ENCODE peak calls at places on chromosomes 5 and 9, in eight cellular contexts. One of them, this sample, is unnamed.

GRCh38 chr9:7735311-7735710 is 64.3 kb downstream of the DMAC1 start:
- DNase-seq in H9: no peak
- DNase-seq in CD8-positive, alpha-beta T cell: no peak
- DNase-seq in fibroblast of pulmonary artery: no peak
- DNase-seq in ovary: no peak
- DNase-seq in psoas muscle: no peak
- DNase-seq in Peyer's patch: no peak
- DNase-seq in HFF-Myc: no peak
- DNase-seq in this sample: no peak

GRCh38 chr5:23507278-23507685 is at the start of gene PRDM9:
- DNase-seq in CD8-positive, alpha-beta T cell: no peak
- DNase-seq in ovary: no peak
- DNase-seq in fibroblast of pulmonary artery: peak
- DNase-seq in Peyer's patch: no peak
- DNase-seq in HFF-Myc: no peak
- DNase-seq in H9: peak
- DNase-seq in psoas muscle: peak
- DNase-seq in this sample: no peak

GRCh38 chr5:41995193-41995592 is 70.1 kb downstream of the FBXO4 start:
- DNase-seq in CD8-positive, alpha-beta T cell: no peak
- DNase-seq in fibroblast of pulmonary artery: no peak
- DNase-seq in psoas muscle: no peak
- DNase-seq in ovary: no peak
- DNase-seq in H9: no peak
- DNase-seq in Peyer's patch: no peak
- DNase-seq in HFF-Myc: no peak
- DNase-seq in this sample: no peak

GRCh38 chr5:1312993-1313833 is 18.3 kb upstream of the TERT start:
- DNase-seq in Peyer's patch: peak
- DNase-seq in HFF-Myc: no peak
- DNase-seq in ovary: no peak
- DNase-seq in CD8-positive, alpha-beta T cell: peak
- DNase-seq in fibroblast of pulmonary artery: no peak
- DNase-seq in psoas muscle: no peak
- DNase-seq in H9: peak
- DNase-seq in this sample: peak

GRCh38 chr5:132813599-132814440 is 718 bp downstream of the SOWAHA start:
- DNase-seq in ovary: peak
- DNase-seq in Peyer's patch: no peak
- DNase-seq in HFF-Myc: no peak
- DNase-seq in CD8-positive, alpha-beta T cell: no peak
- DNase-seq in psoas muscle: no peak
- DNase-seq in H9: peak
- DNase-seq in fibroblast of pulmonary artery: no peak
- DNase-seq in this sample: no peak

GRCh38 chr9:95003694-95004451 is 277.4 kb downstream of the AOPEP start:
- DNase-seq in HFF-Myc: no peak
- DNase-seq in fibroblast of pulmonary artery: peak
- DNase-seq in Peyer's patch: no peak
- DNase-seq in CD8-positive, alpha-beta T cell: no peak
- DNase-seq in psoas muscle: peak
- DNase-seq in ovary: peak
- DNase-seq in H9: peak
- DNase-seq in this sample: no peak

GRCh38 chr5:154756203-154756870 is 1.2 kb downstream of the LARP1 start:
- DNase-seq in H9: no peak
- DNase-seq in ovary: peak
- DNase-seq in fibroblast of pulmonary artery: no peak
- DNase-seq in psoas muscle: peak
- DNase-seq in HFF-Myc: no peak
- DNase-seq in CD8-positive, alpha-beta T cell: peak
- DNase-seq in Peyer's patch: peak
- DNase-seq in this sample: no peak

GRCh38 chr5:81233080-81233634 is at the start of gene CKMT2:
- DNase-seq in ovary: peak
- DNase-seq in psoas muscle: peak
- DNase-seq in Peyer's patch: peak
- DNase-seq in fibroblast of pulmonary artery: peak
- DNase-seq in HFF-Myc: no peak
- DNase-seq in H9: peak
- DNase-seq in CD8-positive, alpha-beta T cell: no peak
- DNase-seq in this sample: no peak

GRCh38 chr5:172503925-172504730 is 49.8 kb upstream of the SH3PXD2B start:
- DNase-seq in ovary: peak
- DNase-seq in fibroblast of pulmonary artery: peak
- DNase-seq in psoas muscle: peak
- DNase-seq in Peyer's patch: no peak
- DNase-seq in CD8-positive, alpha-beta T cell: peak
- DNase-seq in H9: peak
- DNase-seq in HFF-Myc: no peak
- DNase-seq in this sample: peak

GRCh38 chr9:89984214-89984613 is 379.4 kb downstream of the GADD45G start:
- DNase-seq in psoas muscle: no peak
- DNase-seq in H9: no peak
- DNase-seq in fibroblast of pulmonary artery: peak
- DNase-seq in HFF-Myc: no peak
- DNase-seq in ovary: no peak
- DNase-seq in Peyer's patch: no peak
- DNase-seq in CD8-positive, alpha-beta T cell: no peak
- DNase-seq in this sample: no peak

GRCh38 chr5:174065528-174066189 is 20.2 kb downstream of the NSG2 start:
- DNase-seq in psoas muscle: no peak
- DNase-seq in CD8-positive, alpha-beta T cell: no peak
- DNase-seq in ovary: no peak
- DNase-seq in H9: no peak
- DNase-seq in Peyer's patch: no peak
- DNase-seq in HFF-Myc: no peak
- DNase-seq in fibroblast of pulmonary artery: no peak
- DNase-seq in this sample: no peak

GRCh38 chr5:147483961-147484707 is 25.7 kb downstream of the DPYSL3 start:
- DNase-seq in psoas muscle: peak
- DNase-seq in H9: no peak
- DNase-seq in CD8-positive, alpha-beta T cell: no peak
- DNase-seq in fibroblast of pulmonary artery: peak
- DNase-seq in Peyer's patch: no peak
- DNase-seq in ovary: peak
- DNase-seq in HFF-Myc: peak
- DNase-seq in this sample: no peak

GRCh38 chr5:55467862-55468551 is 66.8 kb downstream of the PLPP1 start:
- DNase-seq in Peyer's patch: no peak
- DNase-seq in CD8-positive, alpha-beta T cell: no peak
- DNase-seq in fibroblast of pulmonary artery: no peak
- DNase-seq in ovary: no peak
- DNase-seq in HFF-Myc: no peak
- DNase-seq in H9: no peak
- DNase-seq in psoas muscle: no peak
- DNase-seq in this sample: no peak

GRCh38 chr9:68704804-68705635 is at the start of gene PIP5K1B:
- DNase-seq in H9: peak
- DNase-seq in CD8-positive, alpha-beta T cell: no peak
- DNase-seq in Peyer's patch: peak
- DNase-seq in ovary: peak
- DNase-seq in psoas muscle: peak
- DNase-seq in HFF-Myc: no peak
- DNase-seq in fibroblast of pulmonary artery: peak
- DNase-seq in this sample: peak

GRCh38 chr5:37717613-37718431 is 122.0 kb downstream of the GDNF start:
- DNase-seq in fibroblast of pulmonary artery: peak
- DNase-seq in HFF-Myc: peak
- DNase-seq in Peyer's patch: no peak
- DNase-seq in psoas muscle: no peak
- DNase-seq in CD8-positive, alpha-beta T cell: no peak
- DNase-seq in ovary: peak
- DNase-seq in H9: no peak
- DNase-seq in this sample: peak

GRCh38 chr5:64158827-64159226 is 6.8 kb upstream of the RNF180 start:
- DNase-seq in CD8-positive, alpha-beta T cell: no peak
- DNase-seq in psoas muscle: no peak
- DNase-seq in ovary: no peak
- DNase-seq in HFF-Myc: no peak
- DNase-seq in fibroblast of pulmonary artery: no peak
- DNase-seq in H9: no peak
- DNase-seq in Peyer's patch: no peak
- DNase-seq in this sample: no peak

GRCh38 chr5:140840978-140841962 is at the start of gene PCDHA8:
- DNase-seq in CD8-positive, alpha-beta T cell: no peak
- DNase-seq in fibroblast of pulmonary artery: no peak
- DNase-seq in Peyer's patch: no peak
- DNase-seq in H9: peak
- DNase-seq in HFF-Myc: no peak
- DNase-seq in psoas muscle: no peak
- DNase-seq in ovary: no peak
- DNase-seq in this sample: no peak

GRCh38 chr9:79447760-79448159 is 124.0 kb upstream of the TLE4 start:
- DNase-seq in fibroblast of pulmonary artery: no peak
- DNase-seq in psoas muscle: no peak
- DNase-seq in Peyer's patch: no peak
- DNase-seq in HFF-Myc: no peak
- DNase-seq in H9: no peak
- DNase-seq in ovary: no peak
- DNase-seq in CD8-positive, alpha-beta T cell: no peak
- DNase-seq in this sample: no peak

GRCh38 chr5:15687401-15687800 is 187.4 kb downstream of the FBXL7 start:
- DNase-seq in H9: no peak
- DNase-seq in HFF-Myc: no peak
- DNase-seq in ovary: no peak
- DNase-seq in CD8-positive, alpha-beta T cell: no peak
- DNase-seq in Peyer's patch: no peak
- DNase-seq in fibroblast of pulmonary artery: no peak
- DNase-seq in psoas muscle: no peak
- DNase-seq in this sample: no peak

GRCh38 chr5:15682566-15682965 is 182.6 kb downstream of the FBXL7 start:
- DNase-seq in psoas muscle: no peak
- DNase-seq in ovary: no peak
- DNase-seq in Peyer's patch: no peak
- DNase-seq in HFF-Myc: no peak
- DNase-seq in H9: no peak
- DNase-seq in fibroblast of pulmonary artery: no peak
- DNase-seq in CD8-positive, alpha-beta T cell: no peak
- DNase-seq in this sample: no peak

GRCh38 chr5:15682122-15682521 is 182.1 kb downstream of the FBXL7 start:
- DNase-seq in fibroblast of pulmonary artery: no peak
- DNase-seq in ovary: no peak
- DNase-seq in Peyer's patch: no peak
- DNase-seq in psoas muscle: no peak
- DNase-seq in H9: no peak
- DNase-seq in HFF-Myc: no peak
- DNase-seq in CD8-positive, alpha-beta T cell: no peak
- DNase-seq in this sample: no peak

GRCh38 chr5:15683332-15683731 is 183.4 kb downstream of the FBXL7 start:
- DNase-seq in HFF-Myc: no peak
- DNase-seq in H9: peak
- DNase-seq in Peyer's patch: no peak
- DNase-seq in fibroblast of pulmonary artery: peak
- DNase-seq in CD8-positive, alpha-beta T cell: no peak
- DNase-seq in psoas muscle: no peak
- DNase-seq in ovary: peak
- DNase-seq in this sample: no peak
- TF ChIP-seq CTCF in HFF-Myc: peak
- TF ChIP-seq CTCF in H9: peak
- TF ChIP-seq CTCF in Peyer's patch: no peak
- TF ChIP-seq CTCF in fibroblast of pulmonary artery: peak
- TF ChIP-seq CTCF in CD8-positive, alpha-beta T cell: no peak
- TF ChIP-seq CTCF in psoas muscle: no peak
- TF ChIP-seq CTCF in ovary: no peak
- TF ChIP-seq CTCF in this sample: peak

GRCh38 chr5:28896949-28897348 is 1858.6 kb upstream of the CDH9 start:
- DNase-seq in HFF-Myc: no peak
- DNase-seq in ovary: no peak
- DNase-seq in psoas muscle: no peak
- DNase-seq in Peyer's patch: no peak
- DNase-seq in CD8-positive, alpha-beta T cell: no peak
- DNase-seq in H9: no peak
- DNase-seq in fibroblast of pulmonary artery: peak
- DNase-seq in this sample: no peak
- TF ChIP-seq CTCF in HFF-Myc: no peak
- TF ChIP-seq CTCF in ovary: no peak
- TF ChIP-seq CTCF in psoas muscle: no peak
- TF ChIP-seq CTCF in Peyer's patch: no peak
- TF ChIP-seq CTCF in CD8-positive, alpha-beta T cell: no peak
- TF ChIP-seq CTCF in H9: peak
- TF ChIP-seq CTCF in fibroblast of pulmonary artery: no peak
- TF ChIP-seq CTCF in this sample: peak

DNA sequence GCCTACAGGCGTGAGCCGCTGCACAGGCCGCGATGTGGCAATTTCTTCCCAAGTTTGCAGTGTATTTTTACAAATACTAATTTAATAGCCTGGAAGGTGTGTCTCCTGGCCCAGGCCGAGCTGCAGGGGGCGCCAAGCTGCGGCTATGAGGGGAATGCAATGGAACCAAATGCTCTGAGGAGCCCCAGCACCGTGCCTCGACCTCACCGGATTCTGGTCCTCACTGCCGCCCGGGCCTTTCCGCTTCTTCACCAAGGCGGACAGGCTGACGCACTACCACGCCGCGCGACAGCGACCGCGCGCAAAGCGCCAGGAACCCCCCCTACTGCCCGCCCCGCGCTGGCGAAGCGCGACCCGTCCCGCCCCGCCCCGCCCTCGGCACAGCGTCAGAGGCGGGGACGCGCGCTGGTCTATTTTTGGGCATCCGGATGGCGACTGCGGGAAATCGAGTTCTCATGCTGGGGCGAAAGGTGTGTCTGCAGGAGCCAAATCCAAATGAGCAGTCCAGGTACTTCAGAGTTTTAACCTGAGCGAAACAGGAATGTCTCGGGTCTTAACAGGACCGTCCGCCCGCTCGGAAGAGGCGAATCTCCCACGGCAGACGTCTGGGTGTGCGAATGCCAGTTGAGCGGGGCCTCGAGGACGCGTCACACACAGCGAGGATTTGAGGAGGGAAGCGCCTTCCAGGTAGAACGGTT is 31.7 kb upstream of the PRXL2C start:
- DNase-seq in HFF-Myc: peak
- DNase-seq in fibroblast of pulmonary artery: peak
- DNase-seq in Peyer's patch: peak
- DNase-seq in ovary: peak
- DNase-seq in H9: peak
- DNase-seq in CD8-positive, alpha-beta T cell: peak
- DNase-seq in psoas muscle: peak
- DNase-seq in this sample: peak
- TF ChIP-seq CTCF in HFF-Myc: peak
- TF ChIP-seq CTCF in fibroblast of pulmonary artery: peak
- TF ChIP-seq CTCF in Peyer's patch: peak
- TF ChIP-seq CTCF in ovary: peak
- TF ChIP-seq CTCF in H9: peak
- TF ChIP-seq CTCF in CD8-positive, alpha-beta T cell: peak
- TF ChIP-seq CTCF in psoas muscle: peak
- TF ChIP-seq CTCF in this sample: peak

DNA sequence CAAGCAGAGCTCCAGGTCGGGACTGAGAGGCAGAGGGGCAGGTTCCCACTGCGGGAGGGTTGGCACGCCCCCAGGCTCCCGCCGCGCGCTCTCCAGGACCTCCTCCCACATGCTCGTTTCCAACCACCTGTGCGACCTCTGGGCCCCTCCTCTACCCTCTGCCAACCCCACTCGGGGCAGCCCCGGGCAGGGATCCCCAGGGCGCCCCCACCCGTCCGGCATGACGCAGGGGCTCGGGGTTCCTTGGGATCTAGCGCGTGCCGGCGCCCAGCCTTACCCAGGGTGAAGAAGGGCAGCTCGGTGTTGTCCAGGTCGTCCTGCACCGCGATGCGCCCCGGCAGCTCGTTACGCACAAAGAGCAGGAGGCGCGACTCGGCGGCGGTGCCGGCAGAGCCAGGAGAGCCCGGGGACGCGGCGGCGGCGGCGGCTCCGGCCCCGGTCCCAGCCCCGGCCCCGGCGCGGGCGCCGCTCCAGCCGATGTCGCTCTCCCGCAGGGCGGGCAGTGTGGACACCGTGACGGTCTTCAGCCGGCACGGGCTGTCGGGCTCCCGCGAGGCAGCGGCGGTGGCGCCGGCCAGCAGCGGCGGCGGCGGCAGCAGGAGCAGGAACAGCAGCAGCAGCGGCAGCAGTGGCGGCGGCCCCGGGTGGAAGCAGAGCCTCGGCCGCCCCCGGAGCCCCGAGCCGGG is 494 bp downstream of the ASTN2 start:
- DNase-seq in psoas muscle: peak
- DNase-seq in HFF-Myc: no peak
- DNase-seq in ovary: peak
- DNase-seq in Peyer's patch: no peak
- DNase-seq in fibroblast of pulmonary artery: peak
- DNase-seq in H9: peak
- DNase-seq in CD8-positive, alpha-beta T cell: no peak
- DNase-seq in this sample: no peak
- TF ChIP-seq CTCF in psoas muscle: no peak
- TF ChIP-seq CTCF in HFF-Myc: no peak
- TF ChIP-seq CTCF in ovary: no peak
- TF ChIP-seq CTCF in Peyer's patch: no peak
- TF ChIP-seq CTCF in fibroblast of pulmonary artery: no peak
- TF ChIP-seq CTCF in H9: no peak
- TF ChIP-seq CTCF in CD8-positive, alpha-beta T cell: no peak
- TF ChIP-seq CTCF in this sample: no peak